ENCODE peak calls at places on chromosomes 6 and 20, in five cellular contexts. T is Calu3, M is neural crest cell, P is nephron progenitor cell, Y is GM12865. Z is an unnamed sample.

GRCh38 chr20:31566332-31566657 is 38.8 kb upstream of the ID1 start:
- DNase-seq in M (no peak), Y (no peak), T (peak), P (no peak), Z (no peak)

GRCh38 chr6:151425561-151425960 is 26.4 kb downstream of the RMND1 start:
- DNase-seq in P (no peak), T (no peak), M (no peak), Y (no peak), Z (no peak)

GRCh38 chr20:62985089-62985778 is 21.5 kb downstream of the BHLHE23 start:
- DNase-seq in M (no peak), T (no peak), P (no peak), Y (no peak), Z (no peak)

GRCh38 chr6:21073318-21073839 is 520.2 kb upstream of the SOX4 start:
- DNase-seq in M (no peak), T (no peak), Y (no peak), P (no peak), Z (no peak)

GRCh38 chr20:46332373-46333135 is 24.3 kb upstream of the CDH22 start:
- DNase-seq in P (no peak), T (no peak), M (no peak), Y (no peak), Z (no peak)

GRCh38 chr6:25218346-25218745 is 60.8 kb upstream of the CARMIL1 start:
- DNase-seq in Y (no peak), M (no peak), P (no peak), T (no peak), Z (no peak)

GRCh38 chr6:105789935-105790334 is 296.2 kb upstream of the PRDM1 start:
- DNase-seq in P (no peak), Y (no peak), M (no peak), T (no peak), Z (no peak)

GRCh38 chr6:15663057-15663638 is 320 bp upstream of the DTNBP1 start:
- DNase-seq in M (no peak), T (peak), P (no peak), Y (no peak), Z (no peak)

GRCh38 chr6:170276369-170277057 is 14.4 kb downstream of the DLL1 start:
- DNase-seq in M (no peak), Y (no peak), T (no peak), P (no peak), Z (no peak)

GRCh38 chr20:34768105-34768504 is 57.3 kb downstream of the NCOA6 start:
- DNase-seq in P (no peak), T (no peak), Y (no peak), M (no peak), Z (peak)

GRCh38 chr20:3781153-3781910 is at the start of gene SPEF1:
- DNase-seq in Y (peak), P (peak), M (peak), T (peak), Z (peak)

GRCh38 chr20:36175475-36175995 is 21.0 kb downstream of the EPB41L1 start:
- DNase-seq in Y (peak), M (no peak), T (no peak), P (no peak), Z (no peak)
- TF ChIP-seq CTCF in Y (peak), M (no peak), T (no peak), P (no peak), Z (no peak)

GRCh38 chr6:141598487-141598886 is 534.2 kb upstream of the GJE1 start:
- DNase-seq in P (no peak), T (no peak), M (no peak), Y (no peak), Z (no peak)

GRCh38 chr6:141593311-141593710 is 539.4 kb upstream of the GJE1 start:
- DNase-seq in Y (no peak), P (no peak), M (no peak), T (no peak), Z (no peak)

GRCh38 chr6:141594874-141595273 is 537.9 kb upstream of the GJE1 start:
- DNase-seq in P (no peak), M (no peak), Y (no peak), T (no peak), Z (no peak)
- TF ChIP-seq CTCF in P (no peak), M (peak), Y (no peak), T (no peak), Z (peak)

GRCh38 chr20:25220810-25221591 is 25.5 kb downstream of the ENTPD6 start:
- DNase-seq in M (no peak), T (no peak), Y (no peak), P (no peak), Z (no peak)

GRCh38 chr20:25218492-25218891 is 23.0 kb downstream of the ENTPD6 start:
- DNase-seq in Y (no peak), T (no peak), P (no peak), M (no peak), Z (no peak)

GRCh38 chr20:25221592-25222460 is 26.1 kb upstream of the PYGB start:
- DNase-seq in P (no peak), Y (no peak), T (no peak), M (no peak), Z (no peak)

GRCh38 chr20:25219365-25219764 is 23.9 kb downstream of the ENTPD6 start:
- DNase-seq in M (no peak), T (no peak), P (no peak), Y (no peak), Z (no peak)

GRCh38 chr20:25220021-25220730 is 24.7 kb downstream of the ENTPD6 start:
- DNase-seq in T (no peak), Y (no peak), P (no peak), M (no peak), Z (no peak)
- TF ChIP-seq CTCF in T (no peak), Y (peak), P (no peak), M (peak), Z (peak)

GRCh38 chr6:139115980-139116758 is 18.7 kb upstream of the HECA start:
- DNase-seq in P (no peak), M (no peak), T (no peak), Y (no peak), Z (no peak)

GRCh38 chr6:139114741-139115140 is 20.1 kb upstream of the HECA start:
- DNase-seq in P (no peak), M (no peak), Y (no peak), T (no peak), Z (no peak)

GRCh38 chr6:139119553-139119952 is 15.3 kb upstream of the HECA start:
- DNase-seq in P (no peak), Y (no peak), M (no peak), T (no peak), Z (no peak)

GRCh38 chr6:139112561-139112960 is 22.3 kb upstream of the HECA start:
- DNase-seq in P (no peak), T (no peak), M (no peak), Y (no peak), Z (no peak)

GRCh38 chr6:139117734-139118133 is 17.1 kb upstream of the HECA start:
- DNase-seq in T (no peak), M (no peak), Y (no peak), P (no peak), Z (no peak)
- TF ChIP-seq CTCF in T (no peak), M (peak), Y (peak), P (no peak), Z (no peak)

GRCh38 chr20:44521484-44522481 is at the start of gene SERINC3:
- DNase-seq in T (peak), Y (peak), P (peak), M (peak), Z (peak)
- TF ChIP-seq CTCF in T (no peak), Y (no peak), P (no peak), M (no peak), Z (no peak)

GRCh38 chr6:1689141-1689540 is 79.4 kb downstream of the FOXC1 start:
- DNase-seq in M (no peak), P (no peak), T (no peak), Y (no peak), Z (peak)

GRCh38 chr6:1687402-1687801 is 77.7 kb downstream of the FOXC1 start:
- DNase-seq in Y (no peak), T (no peak), M (no peak), P (no peak), Z (no peak)

GRCh38 chr6:1688396-1688795 is 78.7 kb downstream of the FOXC1 start:
- DNase-seq in M (no peak), P (no peak), T (no peak), Y (no peak), Z (no peak)

DNA sequence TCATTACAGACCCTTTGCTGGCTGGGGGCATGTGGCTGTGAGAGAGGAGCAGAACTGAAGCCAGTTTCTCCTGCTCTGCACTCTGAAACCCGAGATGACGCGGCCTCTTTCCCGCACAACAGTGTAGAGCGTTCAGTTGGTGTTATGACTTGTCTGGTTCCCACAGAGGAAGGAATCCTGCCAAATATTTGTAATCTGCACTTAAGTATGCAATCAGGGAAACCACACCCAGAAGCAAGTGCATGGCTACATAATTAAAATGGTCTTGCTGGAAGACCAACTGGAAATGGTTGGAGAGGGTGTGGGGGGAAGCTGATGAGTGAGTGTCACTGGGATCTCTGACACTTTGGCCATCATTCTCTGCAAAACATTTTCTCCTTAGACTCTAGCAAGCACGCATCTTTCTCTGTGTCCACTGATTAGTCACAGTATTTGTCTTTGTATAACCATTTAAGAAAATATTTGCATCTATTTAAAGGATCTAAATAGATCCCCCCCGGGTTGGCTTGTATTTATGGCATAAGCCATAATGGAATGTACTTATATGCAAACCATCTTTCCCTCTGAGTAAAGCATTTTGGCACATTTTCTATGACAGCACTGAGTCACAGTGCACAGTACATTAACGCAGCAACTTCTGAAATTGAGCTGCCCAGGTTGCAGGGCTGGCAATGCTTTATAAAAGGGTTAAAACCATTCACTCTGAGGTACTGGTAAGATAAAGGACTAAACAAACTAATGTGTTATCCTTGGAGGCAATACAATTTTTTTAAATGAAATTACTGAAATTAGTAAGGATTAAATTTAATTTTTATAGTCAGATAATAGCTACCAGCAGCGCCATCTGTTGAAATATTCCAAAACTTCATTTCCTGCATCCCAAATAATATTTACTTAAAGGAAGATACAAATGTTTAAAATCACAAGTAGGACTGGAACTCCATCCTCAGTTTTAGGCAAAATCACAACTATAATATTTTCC is 76.7 kb downstream of the FOXC1 start:
- DNase-seq in P (no peak), M (no peak), T (peak), Y (no peak), Z (peak)
- TF ChIP-seq CTCF in P (peak), M (peak), T (no peak), Y (no peak), Z (peak)

DNA sequence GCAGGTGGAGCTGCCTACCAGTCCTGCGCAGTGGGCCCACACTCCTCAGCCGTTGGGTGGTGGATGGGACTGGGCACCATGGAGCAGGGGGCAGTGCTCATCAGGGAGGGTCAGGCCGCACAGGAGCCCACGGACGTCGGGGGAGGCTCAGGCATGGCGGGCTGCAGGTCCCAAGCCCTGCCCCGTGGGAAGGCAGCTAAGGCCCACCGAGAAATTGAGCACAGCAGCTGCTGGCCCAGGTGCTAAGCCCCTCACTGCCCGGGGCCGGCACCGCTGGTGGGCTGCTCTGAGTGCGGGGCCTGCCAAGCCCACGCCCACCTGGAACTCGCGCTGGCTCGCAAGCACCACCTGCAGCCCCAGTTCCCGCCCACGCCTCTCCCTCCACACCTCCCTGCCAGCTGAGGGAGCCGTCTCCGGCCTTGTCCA is 30.2 kb upstream of the ID4 start:
- DNase-seq in P (no peak), Y (no peak), M (no peak), T (no peak), Z (no peak)
- TF ChIP-seq CTCF in P (no peak), Y (no peak), M (no peak), T (no peak), Z (no peak)